ENCODE peak calls at places on chromosomes 11 and 22, in five cellular contexts. S is astrocyte of the spinal cord, Z is Peyer's patch, K is bronchial epithelial cell, A is fibroblast of the aortic adventitia. H is an unnamed sample.

GRCh38 chr22:21448627-21449416 is 18.4 kb upstream of the TMEM191C start:
- DNase-seq in S (no peak), Z (peak), K (no peak), A (no peak), H (no peak)

GRCh38 chr11:65148657-65149056 is 14.3 kb upstream of the SYVN1 start:
- DNase-seq in S (no peak), Z (no peak), K (no peak), A (no peak), H (no peak)

GRCh38 chr11:38043060-38043459 is 1445.0 kb upstream of the RAG2 start:
- DNase-seq in S (no peak), Z (no peak), K (no peak), A (no peak), H (no peak)

GRCh38 chr11:64206457-64207246 is at the start of gene FERMT3:
- DNase-seq in S (no peak), Z (peak), K (no peak), A (no peak), H (no peak)

GRCh38 chr11:27013741-27014415 is 20.0 kb downstream of the FIBIN start:
- DNase-seq in S (peak), Z (no peak), K (peak), A (peak), H (no peak)

GRCh38 chr11:9473408-9473807 is 12.6 kb downstream of the ZNF143 start:
- DNase-seq in S (no peak), Z (no peak), K (no peak), A (no peak), H (no peak)

GRCh38 chr11:68506908-68507307 is 46.4 kb downstream of the PPP6R3 start:
- DNase-seq in S (no peak), Z (no peak), K (no peak), A (no peak), H (no peak)

GRCh38 chr11:94511932-94512781 is at the start of gene C11orf97:
- DNase-seq in S (peak), Z (peak), K (no peak), A (no peak), H (peak)

GRCh38 chr11:88329563-88330250 is 7.8 kb downstream of the CTSC start:
- DNase-seq in S (no peak), Z (no peak), K (no peak), A (no peak), H (no peak)

GRCh38 chr11:77026743-77027142 is 7.5 kb upstream of the B3GNT6 start:
- DNase-seq in S (no peak), Z (no peak), K (no peak), A (no peak), H (no peak)

GRCh38 chr11:111975076-111975806 is 38.1 kb downstream of the DIXDC1 start:
- DNase-seq in S (no peak), Z (no peak), K (no peak), A (no peak), H (no peak)

GRCh38 chr11:124640660-124641059 is 18.0 kb downstream of the TBRG1 start:
- DNase-seq in S (no peak), Z (no peak), K (peak), A (no peak), H (no peak)

GRCh38 chr11:87235366-87235765 is 197.6 kb downstream of the TMEM135 start:
- DNase-seq in S (no peak), Z (no peak), K (no peak), A (no peak), H (no peak)

GRCh38 chr11:70745936-70746335 is 347.6 kb downstream of the CTTN start:
- DNase-seq in S (no peak), Z (no peak), K (no peak), A (no peak), H (no peak)

GRCh38 chr11:47593934-47594855 is at the start of gene C1QTNF4:
- DNase-seq in S (no peak), Z (no peak), K (no peak), A (no peak), H (no peak)

GRCh38 chr22:27647540-27647939 is 154.0 kb downstream of the MN1 start:
- DNase-seq in S (no peak), Z (no peak), K (no peak), A (no peak), H (no peak)

GRCh38 chr11:57513911-57514537 is 1.5 kb downstream of the SLC43A1 start:
- DNase-seq in S (peak), Z (peak), K (no peak), A (peak), H (peak)

GRCh38 chr22:41913842-41914534 is 886 bp downstream of the SHISA8 start:
- DNase-seq in S (no peak), Z (no peak), K (no peak), A (no peak), H (no peak)

GRCh38 chr11:196786-197731 is 4.2 kb downstream of the SCGB1C1 start:
- DNase-seq in S (no peak), Z (peak), K (no peak), A (no peak), H (no peak)

GRCh38 chr22:43317252-43317651 is 25.9 kb downstream of the SCUBE1 start:
- DNase-seq in S (no peak), Z (no peak), K (no peak), A (no peak), H (no peak)

GRCh38 chr11:1869427-1870325 is 16.8 kb downstream of the LSP1 start:
- DNase-seq in S (no peak), Z (no peak), K (no peak), A (peak), H (no peak)

GRCh38 chr11:64691543-64691942 is 31.5 kb downstream of the NRXN2 start:
- DNase-seq in S (no peak), Z (no peak), K (no peak), A (no peak), H (no peak)

GRCh38 chr11:90855531-90855930 is 632.7 kb upstream of the CHORDC1 start:
- DNase-seq in S (no peak), Z (no peak), K (no peak), A (no peak), H (no peak)

GRCh38 chr11:78374917-78375316 is 42.7 kb downstream of the GAB2 start:
- DNase-seq in S (no peak), Z (no peak), K (no peak), A (no peak), H (no peak)

GRCh38 chr11:9815486-9816136 is 151.7 kb downstream of the SWAP70 start:
- DNase-seq in S (peak), Z (no peak), K (peak), A (peak), H (peak)

GRCh38 chr11:64865286-64866172 is 12.9 kb downstream of the EHD1 start:
- DNase-seq in S (peak), Z (no peak), K (no peak), A (peak), H (peak)

GRCh38 chr11:128802358-128802981 is 64.6 kb downstream of the KCNJ1 start:
- DNase-seq in S (no peak), Z (no peak), K (peak), A (peak), H (peak)

GRCh38 chr11:99773646-99774045 is 752.9 kb downstream of the CNTN5 start:
- DNase-seq in S (peak), Z (no peak), K (no peak), A (no peak), H (peak)

GRCh38 chr11:18392434-18393321 is 1.7 kb upstream of the LDHA start:
- DNase-seq in S (no peak), Z (no peak), K (no peak), A (peak), H (no peak)

GRCh38 chr11:62665075-62665629 is at the start of the genes C11orf98 and CSKMT:
- DNase-seq in S (peak), Z (peak), K (peak), A (peak), H (peak)

GRCh38 chr11:131661137-131661536 is 290.7 kb downstream of the NTM start:
- DNase-seq in S (peak), Z (no peak), K (no peak), A (peak), H (peak)

GRCh38 chr22:36765131-36765942 is 10.6 kb downstream of the IFT27 start:
- DNase-seq in S (no peak), Z (peak), K (no peak), A (no peak), H (no peak)

GRCh38 chr22:22228421-22228820 is 16.2 kb upstream of the VPREB1 start:
- DNase-seq in S (no peak), Z (no peak), K (no peak), A (no peak), H (no peak)

GRCh38 chr11:419248-420005 is 4.6 kb upstream of the SIGIRR start:
- DNase-seq in S (no peak), Z (no peak), K (no peak), A (no peak), H (no peak)

GRCh38 chr11:792873-793272 is 3.0 kb upstream of the CEND1 start:
- DNase-seq in S (no peak), Z (no peak), K (no peak), A (no peak), H (no peak)

GRCh38 chr11:106101797-106102196 is 24.3 kb downstream of the AASDHPPT start:
- DNase-seq in S (peak), Z (no peak), K (peak), A (peak), H (peak)

GRCh38 chr11:64881476-64881875 is 3.1 kb upstream of the EHD1 start:
- DNase-seq in S (no peak), Z (no peak), K (peak), A (no peak), H (no peak)

GRCh38 chr22:23533328-23533762 is 46.7 kb downstream of the IGLL1 start:
- DNase-seq in S (no peak), Z (no peak), K (peak), A (no peak), H (peak)

GRCh38 chr11:15819679-15820286 is 536.6 kb downstream of the SOX6 start:
- DNase-seq in S (peak), Z (peak), K (peak), A (peak), H (peak)

DNA sequence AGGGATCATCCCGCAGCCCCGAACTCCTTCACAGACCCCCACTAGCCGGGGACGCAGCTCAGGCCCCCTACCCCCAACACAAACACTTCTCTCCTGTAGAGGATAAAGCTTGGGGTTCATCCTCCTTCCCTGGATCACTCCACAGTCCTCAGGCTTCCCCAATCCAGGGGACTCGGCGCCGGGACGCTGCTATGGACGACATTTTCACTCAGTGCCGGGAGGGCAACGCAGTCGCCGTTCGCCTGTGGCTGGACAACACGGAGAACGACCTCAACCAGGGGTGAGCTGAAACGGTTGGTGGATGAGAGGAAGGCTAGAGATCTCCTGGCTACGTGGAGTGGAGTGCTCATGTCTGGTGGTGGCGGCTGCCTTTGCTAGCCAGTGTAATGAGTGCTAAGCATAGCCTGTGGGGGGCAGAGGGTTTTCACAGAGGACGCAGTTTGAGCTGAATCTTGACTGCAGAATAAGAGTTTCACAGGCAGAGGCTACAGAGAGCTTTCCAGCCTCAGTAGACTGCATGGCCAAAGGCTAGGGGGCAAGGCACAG is 580 bp downstream of the ILK start:
- DNase-seq in S (peak), Z (peak), K (peak), A (peak), H (peak)
- TF ChIP-seq CTCF in S (peak), Z (no peak), K (peak), A (peak), H (peak)

GRCh38 chr11:5605849-5606248 is 9.4 kb downstream of the TRIM6 start:
- DNase-seq in S (peak), Z (no peak), K (peak), A (peak), H (peak)
- TF ChIP-seq CTCF in S (peak), Z (no peak), K (peak), A (peak), H (no peak)

DNA sequence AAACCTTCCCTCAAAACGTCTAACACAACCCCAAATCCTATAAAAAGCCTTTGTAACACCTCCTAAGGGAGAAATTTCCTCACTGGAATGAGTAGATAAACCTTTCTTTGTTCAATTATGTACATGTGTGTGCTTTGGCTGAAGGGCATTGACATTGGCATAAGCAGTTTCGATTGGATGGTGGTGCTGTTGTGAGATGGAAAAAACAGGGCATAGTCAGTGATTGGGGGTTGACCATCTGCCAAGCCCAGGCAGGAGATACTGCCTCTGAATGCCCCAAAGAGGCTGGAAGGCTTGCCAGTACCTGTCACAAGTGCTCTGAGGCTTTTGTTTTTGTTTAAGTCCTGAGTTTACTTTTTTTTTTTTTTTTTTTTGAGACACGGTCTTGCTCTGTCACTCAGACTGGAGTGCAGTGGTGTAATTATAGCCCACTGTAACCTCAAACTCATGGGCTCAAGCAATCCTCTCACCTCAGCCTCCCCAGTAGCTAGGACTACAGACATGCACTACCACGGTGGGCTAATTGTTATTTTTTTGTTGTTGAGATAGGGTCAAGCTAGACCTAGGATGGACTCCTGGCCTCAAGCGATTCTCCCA is 1.2 kb upstream of the CCDC117 start:
- DNase-seq in S (no peak), Z (no peak), K (peak), A (no peak), H (no peak)
- TF ChIP-seq CTCF in S (no peak), Z (no peak), K (no peak), A (no peak), H (no peak)

GRCh38 chr11:7534030-7534378 is 20.2 kb downstream of the PPFIBP2 start:
- DNase-seq in S (no peak), Z (no peak), K (no peak), A (no peak), H (no peak)
- TF ChIP-seq CTCF in S (no peak), Z (no peak), K (no peak), A (no peak), H (no peak)

DNA sequence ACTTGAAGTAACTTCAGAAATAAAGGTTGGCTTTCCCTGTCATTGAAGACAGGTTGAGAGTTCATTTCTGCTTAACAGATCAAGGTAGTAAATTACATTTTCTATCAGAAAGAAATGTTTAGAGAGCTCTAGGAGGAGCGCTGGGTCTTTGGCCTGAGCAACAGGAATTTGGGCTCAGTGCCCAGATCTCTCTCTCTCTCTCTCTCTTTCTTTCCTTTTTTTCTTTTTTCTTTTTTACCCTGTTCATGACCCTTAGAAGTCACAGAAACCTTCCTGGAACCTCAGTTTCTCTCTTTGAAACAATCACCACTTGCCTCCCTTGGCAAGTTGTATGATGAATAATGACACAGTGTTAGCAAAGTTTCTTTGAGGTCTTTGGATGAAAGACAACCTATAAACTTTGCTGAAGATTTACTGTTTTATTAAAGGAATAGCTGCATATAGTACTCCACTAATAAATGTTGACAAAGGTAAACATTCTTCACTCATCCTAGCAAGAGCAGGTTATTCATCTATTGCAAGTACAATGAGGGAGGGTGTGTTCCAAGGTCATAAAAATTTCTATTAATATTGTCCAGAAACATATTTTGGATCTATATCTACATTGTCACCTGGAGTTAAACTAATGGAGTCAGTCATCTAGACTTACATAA is 35.5 kb upstream of the RASSF10 start:
- DNase-seq in S (no peak), Z (no peak), K (no peak), A (peak), H (peak)
- TF ChIP-seq CTCF in S (no peak), Z (no peak), K (no peak), A (no peak), H (no peak)

GRCh38 chr11:73716153-73717056 is 44.5 kb downstream of the RAB6A start:
- DNase-seq in S (no peak), Z (no peak), K (no peak), A (no peak), H (peak)

GRCh38 chr11:73715551-73715950 is 45.3 kb downstream of the RAB6A start:
- DNase-seq in S (no peak), Z (no peak), K (no peak), A (no peak), H (no peak)

DNA sequence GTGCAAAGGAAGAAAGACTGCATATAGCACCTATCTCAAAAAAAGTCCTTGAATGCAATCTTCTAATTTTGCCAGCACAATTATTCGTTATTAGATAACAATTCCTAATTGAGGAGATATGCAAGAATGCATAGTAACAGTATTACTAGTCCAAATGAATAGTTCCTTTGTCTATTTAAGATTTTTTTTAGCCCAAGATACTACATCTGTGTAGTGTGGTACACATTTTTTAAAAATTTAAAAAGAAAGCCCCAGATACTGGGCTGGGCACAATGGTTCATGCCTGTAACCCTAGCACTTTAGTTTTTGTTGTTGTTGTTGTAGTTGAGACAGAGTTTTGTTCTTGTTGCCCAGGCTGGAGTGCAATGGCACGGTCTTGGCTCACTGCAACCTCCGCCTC is 43.7 kb downstream of the RAB6A start:
- DNase-seq in S (no peak), Z (no peak), K (no peak), A (no peak), H (no peak)
- TF ChIP-seq CTCF in S (no peak), Z (no peak), K (no peak), A (no peak), H (no peak)

DNA sequence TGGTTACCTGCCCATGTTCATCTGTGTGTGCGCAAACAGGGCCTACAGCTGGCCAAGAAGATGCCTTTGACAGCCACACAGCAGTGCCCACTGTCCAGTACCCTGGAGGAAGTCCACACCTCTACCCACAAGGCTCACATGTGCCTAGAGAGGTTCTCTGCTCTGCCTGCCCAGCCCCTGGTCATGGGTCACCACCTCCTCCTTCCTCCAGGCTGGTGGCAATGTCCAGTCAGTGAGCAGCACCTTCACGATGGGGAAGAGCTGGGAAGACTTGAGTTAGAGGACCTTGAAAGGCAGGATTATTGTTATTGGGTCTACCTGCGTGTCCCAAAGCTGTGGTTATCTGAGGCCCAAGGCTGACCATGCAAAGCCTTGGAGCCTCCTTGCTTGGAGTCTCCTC is 28.4 kb upstream of the TTC12 start:
- DNase-seq in S (no peak), Z (no peak), K (no peak), A (no peak), H (no peak)
- TF ChIP-seq CTCF in S (no peak), Z (no peak), K (no peak), A (no peak), H (no peak)

H was measured in fibroblast of pulmonary artery.